ENCODE peak calls at places on chromosomes 3 and 15, in six cellular contexts. J is foreskin fibroblast, Q is T1000, Y is HEK293T, Z is AG08395, S is A549. I is an unnamed sample.

GRCh38 chr3:120850326-120851295 is 57.4 kb upstream of the STXBP5L start:
- DNase-seq in J (no peak), Q (no peak), Y (no peak), Z (peak; percentile 6), S (no peak), I (no peak)

GRCh38 chr3:52533623-52534280 is at the start of gene NT5DC2:
- DNase-seq in J (peak; percentile 89), Q (peak; percentile 61), Y (peak; percentile 87), Z (peak; percentile 93), S (peak; percentile 63), I (no peak)

GRCh38 chr3:99700637-99701268 is 62.4 kb downstream of the COL8A1 start:
- DNase-seq in J (peak; percentile 71), Q (no peak), Y (no peak), Z (no peak), S (no peak), I (no peak)

GRCh38 chr3:126616931-126617330 is 38.0 kb downstream of the TXNRD3 start:
- DNase-seq in J (no peak), Q (no peak), Y (no peak), Z (no peak), S (no peak), I (no peak)

GRCh38 chr15:26970712-26971210 is at the start of gene GABRG3:
- DNase-seq in J (no peak), Q (no peak), Y (no peak), Z (no peak), S (peak; percentile 32), I (no peak)

GRCh38 chr3:160169139-160169830 is 55.9 kb upstream of the C3orf80 start:
- DNase-seq in J (peak; percentile 77), Q (peak; percentile 34), Y (no peak), Z (peak; percentile 92), S (peak; percentile 16), I (peak; percentile 89)

GRCh38 chr3:191070762-191071365 is 128.2 kb upstream of the OSTN start:
- DNase-seq in J (no peak), Q (no peak), Y (no peak), Z (no peak), S (no peak), I (no peak)

GRCh38 chr3:39267631-39268553 is 11.9 kb downstream of the CX3CR1 start:
- DNase-seq in J (no peak), Q (no peak), Y (no peak), Z (no peak), S (no peak), I (no peak)

GRCh38 chr3:178485756-178486155 is 50.5 kb upstream of the KCNMB2 start:
- DNase-seq in J (peak; percentile 90), Q (no peak), Y (no peak), Z (peak; percentile 87), S (no peak), I (peak; percentile 69)

I was measured in AG09309.